ENCODE peak calls at places on chromosomes 11 and 22, in nine cellular contexts. X is neural progenitor cell; T is Ammon's horn; A is stimulated activated CD4-positive, alpha-beta T cell treated with anti-CD3 and anti-CD28 coated beads, Interleukin-2, amount 100 ng/mL, for 24 hours; K is SK-N-SH; U is NCI-H1105 treated with DMSO at 0.1 percent for 48 hours; M is type B pancreatic cell; H is activated CD4-positive, CD25-positive, alpha-beta regulatory T cell; O is endothelial cell of umbilical vein. N is an unnamed sample.

GRCh38 chr11:94417386-94417987 is 16.3 kb upstream of the GPR83 start:
- DNase-seq in M (no peak), X (peak), A (no peak), H (no peak), T (peak), O (peak), K (peak), U (peak), N (no peak)

GRCh38 chr11:96199563-96200025 is 143.4 kb downstream of the MAML2 start:
- DNase-seq in U (peak), T (no peak), A (peak), X (no peak), K (no peak), O (peak), H (no peak), M (no peak), N (peak)

GRCh38 chr11:117378966-117379865 is 51.6 kb downstream of the CEP164 start:
- DNase-seq in U (no peak), H (no peak), X (no peak), O (peak), T (no peak), A (no peak), K (peak), M (no peak), N (peak)

GRCh38 chr11:48141475-48142100 is 75.0 kb upstream of the OR4B1 start:
- DNase-seq in H (no peak), A (no peak), O (no peak), M (no peak), K (no peak), U (no peak), T (no peak), X (no peak), N (no peak)

GRCh38 chr11:35815556-35816315 is 128.1 kb upstream of the LDLRAD3 start:
- DNase-seq in M (no peak), A (no peak), X (no peak), K (no peak), O (no peak), U (no peak), T (no peak), H (no peak), N (no peak)

GRCh38 chr11:66956689-66957290 is 1.4 kb downstream of the PC start:
- DNase-seq in X (peak), H (no peak), O (no peak), M (no peak), A (no peak), T (peak), U (no peak), K (no peak), N (no peak)

GRCh38 chr22:24106385-24107381 is 74.6 kb upstream of the SUSD2 start:
- DNase-seq in T (no peak), M (no peak), X (peak), K (no peak), O (peak), U (no peak), A (peak), H (no peak), N (no peak)

GRCh38 chr11:106724293-106724892 is 293.9 kb downstream of the GUCY1A2 start:
- DNase-seq in H (no peak), M (no peak), T (no peak), K (no peak), X (no peak), O (no peak), U (peak), A (no peak), N (no peak)